ENCODE peak calls at places on chromosomes 1 and 21, in six cellular contexts. K is HepG2, Z is A549, P is upper lobe of left lung, O is GM12878, V is K562. M is an unnamed sample.

GRCh38 chr1:90411155-90411554 is 305.9 kb downstream of the BARHL2 start:
- ATAC-seq in P (no peak), Z (no peak), O (no peak), K (no peak), V (no peak), M (no peak)

GRCh38 chr1:20290624-20291597 is at the start of gene VWA5B1:
- ATAC-seq in V (peak; percentile 75), Z (no peak), K (peak; percentile 38), O (no peak), P (peak; percentile 10), M (no peak)

GRCh38 chr21:33452362-33452761 is 27.4 kb downstream of the TMEM50B start:
- ATAC-seq in K (peak; percentile 49), Z (no peak), O (no peak), P (no peak), V (peak; percentile 60), M (no peak)

GRCh38 chr1:2233997-2234761 is 6.1 kb downstream of the SKI start:
- ATAC-seq in Z (peak; percentile 69), P (peak; percentile 88), K (peak; percentile 61), O (peak; percentile 79), V (no peak), M (peak; percentile 85)

GRCh38 chr1:236545621-236546169 is 21.9 kb downstream of the LGALS8 start:
- ATAC-seq in V (no peak), P (no peak), O (no peak), Z (no peak), K (no peak), M (no peak)

GRCh38 chr1:150973258-150973825 is 1.3 kb downstream of the CERS2 start:
- ATAC-seq in V (peak; percentile 13), P (no peak), Z (no peak), K (peak; percentile 1), O (peak; percentile 33), M (no peak)

GRCh38 chr21:42685036-42685435 is 31.6 kb downstream of the PDE9A start:
- ATAC-seq in O (no peak), Z (no peak), K (no peak), P (no peak), V (no peak), M (no peak)

GRCh38 chr1:50214764-50215163 is 106.0 kb downstream of the ELAVL4 start:
- ATAC-seq in Z (no peak), O (no peak), V (no peak), K (peak; percentile 99), P (no peak), M (no peak)

GRCh38 chr1:212237651-212238050 is 47.6 kb upstream of the PPP2R5A start:
- ATAC-seq in Z (peak; percentile 70), P (no peak), K (peak; percentile 63), V (peak; percentile 8), O (peak; percentile 96), M (no peak)

GRCh38 chr1:227521782-227522181 is 41.6 kb upstream of the ZNF678 start:
- ATAC-seq in K (no peak), O (no peak), P (no peak), V (no peak), Z (no peak), M (no peak)

GRCh38 chr1:150550222-150551048 is 1.2 kb downstream of the ADAMTSL4 start:
- ATAC-seq in V (peak; percentile 44), O (peak; percentile 5), K (peak; percentile 4), P (peak; percentile 8), Z (no peak), M (peak; percentile 34)

GRCh38 chr21:44836666-44837471 is 19.0 kb upstream of the SUMO3 start:
- ATAC-seq in O (no peak), Z (no peak), V (peak; percentile 87), K (peak; percentile 57), P (peak; percentile 43), M (peak; percentile 39)

GRCh38 chr1:11691302-11691914 is at the start of gene DRAXIN:
- ATAC-seq in O (no peak), V (no peak), Z (no peak), P (no peak), K (peak; percentile 23), M (no peak)

GRCh38 chr1:171470726-171471125 is 14.6 kb upstream of the PRRC2C start:
- ATAC-seq in P (no peak), Z (no peak), O (no peak), K (no peak), V (no peak), M (no peak)

GRCh38 chr21:42391297-42391696 is 4.6 kb downstream of the TMPRSS3 start:
- ATAC-seq in O (no peak), K (peak; percentile 42), Z (no peak), P (no peak), V (no peak), M (no peak)

GRCh38 chr21:41199123-41199522 is 31.2 kb downstream of the BACE2 start:
- ATAC-seq in K (no peak), V (no peak), O (no peak), Z (no peak), P (no peak), M (no peak)

GRCh38 chr1:89954401-89954800 is 40.5 kb upstream of the ZNF326 start:
- ATAC-seq in V (no peak), O (no peak), K (no peak), P (no peak), Z (no peak), M (no peak)

GRCh38 chr1:65393345-65393744 is 27.1 kb upstream of the LEPR start:
- ATAC-seq in O (peak; percentile 95), K (no peak), Z (no peak), P (no peak), V (peak; percentile 29), M (no peak)

GRCh38 chr21:15141236-15141970 is 76.6 kb upstream of the NRIP1 start:
- ATAC-seq in K (no peak), O (no peak), Z (peak; percentile 57), V (no peak), P (no peak), M (no peak)

GRCh38 chr1:171081220-171081993 is 9.3 kb upstream of the FMO3 start:
- ATAC-seq in Z (no peak), P (no peak), V (no peak), K (no peak), O (peak; percentile 31), M (peak; percentile 36)

GRCh38 chr1:22366346-22366745 is 85.3 kb upstream of the ZBTB40 start:
- ATAC-seq in O (no peak), V (no peak), P (no peak), K (no peak), Z (no peak), M (no peak)
- TF ChIP-seq EP300 in O (no peak), V (no peak), P (no peak), K (no peak), Z (no peak), M (no peak)

GRCh38 chr1:41109316-41110263 is 88.1 kb upstream of the SLFNL1 start:
- ATAC-seq in Z (peak; percentile 97), O (no peak), V (peak; percentile 96), K (peak; percentile 55), P (peak; percentile 87), M (peak; percentile 96)
- TF ChIP-seq EP300 in Z (no peak), O (no peak), V (no peak), K (no peak), P (no peak), M (peak; percentile 60)

DNA sequence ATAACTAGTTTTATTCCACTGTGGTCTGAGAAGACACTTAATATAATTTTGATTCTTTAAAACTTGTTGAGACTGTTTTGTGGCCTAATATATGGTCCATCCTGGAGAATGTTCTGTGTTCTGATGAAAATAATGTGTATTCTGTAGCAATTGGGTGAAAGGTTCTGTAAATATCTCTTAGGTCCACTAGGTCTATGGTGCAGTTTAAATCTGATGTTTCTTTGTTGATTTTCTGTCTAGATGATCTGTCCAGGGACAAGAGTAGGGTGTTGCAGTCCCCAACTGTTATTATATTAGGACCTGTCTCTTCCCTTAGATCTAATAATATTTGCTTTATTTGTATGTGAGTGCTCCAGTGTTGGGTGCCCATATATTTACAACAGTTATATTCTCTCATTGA is 33.9 kb upstream of the PM20D1 start:
- ATAC-seq in O (no peak), K (no peak), P (no peak), V (no peak), Z (no peak), M (no peak)
- TF ChIP-seq EP300 in O (no peak), K (no peak), P (no peak), V (no peak), Z (no peak), M (no peak)

GRCh38 chr1:76160225-76160624 is 85.7 kb downstream of the ST6GALNAC3 start:
- ATAC-seq in Z (no peak), P (no peak), V (no peak), K (no peak), O (no peak), M (no peak)

GRCh38 chr1:76154213-76154956 is 79.8 kb downstream of the ST6GALNAC3 start:
- ATAC-seq in Z (peak; percentile 94), V (peak; percentile 99), K (peak; percentile 99), O (peak; percentile 98), P (peak; percentile 93), M (peak; percentile 81)

GRCh38 chr1:76156987-76157386 is 82.4 kb downstream of the ST6GALNAC3 start:
- ATAC-seq in Z (no peak), K (no peak), O (no peak), V (no peak), P (no peak), M (no peak)

GRCh38 chr1:76161451-76161850 is 86.9 kb downstream of the ST6GALNAC3 start:
- ATAC-seq in P (no peak), K (no peak), Z (no peak), V (no peak), O (no peak), M (no peak)

DNA sequence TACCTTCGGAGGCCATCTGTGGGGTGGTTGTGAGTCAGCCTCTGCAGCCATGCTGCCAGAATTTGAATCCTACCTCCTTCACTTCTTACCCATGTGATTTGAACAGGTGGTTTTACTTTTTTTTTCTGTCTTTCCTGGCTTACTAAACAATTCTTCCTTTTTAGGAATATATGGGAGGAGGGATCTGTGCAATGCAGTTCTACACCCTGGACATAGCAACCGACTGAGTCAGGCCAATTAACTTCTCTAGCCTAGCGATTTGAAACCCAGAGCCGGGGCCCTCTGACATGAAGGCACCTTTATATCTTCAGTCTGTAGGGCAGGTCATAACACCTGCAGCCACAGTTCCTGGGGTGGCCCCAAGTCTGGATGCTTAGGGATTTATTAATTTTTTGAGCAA is 83.6 kb downstream of the ST6GALNAC3 start:
- ATAC-seq in P (no peak), O (no peak), V (no peak), Z (no peak), K (no peak), M (no peak)
- TF ChIP-seq EP300 in P (no peak), O (no peak), V (no peak), Z (no peak), K (no peak), M (no peak)

M was measured in gastroesophageal sphincter.